ENCODE peak calls at places on chromosomes 1 and 21, in five cellular contexts. Z, F, E, S and D are unnamed samples.

GRCh38 chr1:61334718-61335589 is 252.6 kb downstream of the NFIA start:
- DNase-seq in Z (no peak), F (no peak), E (no peak), S (no peak), D (peak; percentile 19)

GRCh38 chr1:158146739-158147138 is 34.0 kb upstream of the CD1D start:
- DNase-seq in Z (no peak), F (no peak), E (no peak), S (no peak), D (no peak)

GRCh38 chr1:202007703-202008489 is 2.5 kb upstream of the ELF3 start:
- DNase-seq in Z (no peak), F (peak; percentile 94), E (peak; percentile 82), S (no peak), D (peak; percentile 35)

GRCh38 chr1:171204311-171204710 is 19.2 kb downstream of the FMO2 start:
- DNase-seq in Z (no peak), F (no peak), E (no peak), S (no peak), D (no peak)

GRCh38 chr1:212466913-212467650 is 34.4 kb downstream of the NENF start:
- DNase-seq in Z (no peak), F (no peak), E (no peak), S (no peak), D (no peak)

GRCh38 chr1:150546294-150546937 is 2.8 kb upstream of the ADAMTSL4 start:
- DNase-seq in Z (no peak), F (no peak), E (no peak), S (no peak), D (no peak)

GRCh38 chr1:6105763-6106162 is 60.1 kb downstream of the KCNAB2 start:
- DNase-seq in Z (no peak), F (no peak), E (no peak), S (no peak), D (no peak)

GRCh38 chr1:12475947-12476346 is 142.1 kb downstream of the DHRS3 start:
- DNase-seq in Z (peak; percentile 25), F (no peak), E (no peak), S (no peak), D (peak; percentile 58)

GRCh38 chr1:224851210-224851849 is 78.1 kb upstream of the DNAH14 start:
- DNase-seq in Z (peak; percentile 37), F (peak; percentile 80), E (no peak), S (peak; percentile 38), D (peak; percentile 38)

GRCh38 chr21:43829575-43830119 is 35.4 kb upstream of the AGPAT3 start:
- DNase-seq in Z (no peak), F (no peak), E (no peak), S (no peak), D (no peak)

GRCh38 chr1:208216062-208216461 is 28.1 kb downstream of the PLXNA2 start:
- DNase-seq in Z (peak; percentile 75), F (no peak), E (no peak), S (no peak), D (peak; percentile 81)

GRCh38 chr1:226530591-226530990 is 18.0 kb upstream of the STUM start:
- DNase-seq in Z (no peak), F (no peak), E (no peak), S (no peak), D (no peak)

GRCh38 chr1:64754166-64754565 is 9.3 kb downstream of the RAVER2 start:
- DNase-seq in Z (no peak), F (no peak), E (no peak), S (no peak), D (no peak)

GRCh38 chr1:11615109-11615508 is 39.1 kb downstream of the FBXO2 start:
- DNase-seq in Z (no peak), F (no peak), E (no peak), S (no peak), D (no peak)

GRCh38 chr1:237084399-237085077 is 42.6 kb downstream of the RYR2 start:
- DNase-seq in Z (no peak), F (no peak), E (no peak), S (no peak), D (no peak)

GRCh38 chr1:43541721-43542401 is 11.2 kb downstream of the PTPRF start:
- DNase-seq in Z (no peak), F (no peak), E (no peak), S (no peak), D (no peak)

GRCh38 chr21:36246080-36246631 is 73.8 kb upstream of the MORC3 start:
- DNase-seq in Z (no peak), F (peak; percentile 34), E (no peak), S (no peak), D (no peak)

GRCh38 chr1:155794605-155795265 is 62.3 kb downstream of the GON4L start:
- DNase-seq in Z (peak; percentile 76), F (no peak), E (no peak), S (no peak), D (peak; percentile 86)

GRCh38 chr1:28517649-28517999 is 11.8 kb downstream of the RCC1 start:
- DNase-seq in Z (peak; percentile 37), F (peak; percentile 54), E (no peak), S (no peak), D (peak; percentile 82)

GRCh38 chr1:41485605-41486004 is 1.1 kb upstream of the EDN2 start:
- DNase-seq in Z (peak; percentile 79), F (no peak), E (no peak), S (no peak), D (peak; percentile 97)

GRCh38 chr1:109249654-109250401 is 489 bp downstream of the CELSR2 start:
- DNase-seq in Z (no peak), F (no peak), E (no peak), S (no peak), D (no peak)

GRCh38 chr1:3453891-3454810 is at the start of gene ARHGEF16:
- DNase-seq in Z (peak; percentile 15), F (peak; percentile 95), E (peak; percentile 49), S (peak; percentile 65), D (peak; percentile 59)

GRCh38 chr21:14609274-14609673 is 63.2 kb upstream of the SAMSN1 start:
- DNase-seq in Z (no peak), F (no peak), E (no peak), S (no peak), D (no peak)

GRCh38 chr1:6962956-6963915 is 178.0 kb downstream of the CAMTA1 start:
- DNase-seq in Z (no peak), F (peak; percentile 99), E (peak; percentile 99), S (peak; percentile 97), D (peak; percentile 81)

GRCh38 chr1:185798505-185798904 is 64.3 kb downstream of the HMCN1 start:
- DNase-seq in Z (no peak), F (no peak), E (no peak), S (no peak), D (no peak)
- H2AFZ ChIP-seq in Z (no peak overlapping the region), F (no peak overlapping the region), E (no peak overlapping the region), S (no peak overlapping the region), D (no peak overlapping the region)

DNA sequence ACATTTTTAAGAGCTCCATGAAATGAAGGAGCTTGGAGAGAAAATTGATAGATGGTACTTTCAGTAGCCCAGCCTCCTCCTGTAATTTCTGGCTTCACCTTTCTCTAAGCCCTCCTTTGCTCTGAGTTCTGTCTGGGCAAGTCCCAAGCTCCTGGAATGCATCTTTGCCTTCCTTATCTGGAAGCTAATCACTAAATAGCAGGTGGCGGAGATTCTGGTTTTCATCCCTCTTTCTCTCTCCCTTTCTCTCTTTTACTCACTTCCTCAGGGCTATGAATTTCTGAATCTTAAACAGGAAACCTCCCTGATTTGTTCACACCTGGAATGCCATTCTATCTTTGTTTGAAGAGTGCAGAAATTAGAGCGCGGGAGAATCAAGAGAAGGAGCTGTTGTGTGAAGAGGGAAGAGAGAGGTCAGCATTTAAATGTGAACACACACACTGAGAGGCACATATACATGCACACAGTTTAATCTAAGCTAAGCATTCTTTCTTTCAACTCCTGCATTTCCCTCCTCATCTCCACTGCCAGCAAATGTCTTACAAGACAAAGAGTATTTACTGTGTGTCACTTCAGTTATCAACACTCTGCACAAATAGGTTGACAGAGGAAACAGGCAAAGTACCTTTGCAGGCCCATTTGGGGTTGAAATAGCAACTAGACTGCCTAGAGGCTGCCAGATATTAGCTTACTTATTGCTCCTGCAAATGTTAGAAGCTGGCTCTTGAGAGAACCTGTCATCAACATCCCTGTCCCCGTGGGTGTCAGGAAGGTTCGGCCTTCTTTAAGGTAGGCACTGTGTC is 199.4 kb upstream of the CAMK1G start:
- DNase-seq in Z (no peak), F (no peak), E (no peak), S (no peak), D (no peak)
- H2BK15ac ChIP-seq in Z (no peak overlapping the region), F (no peak overlapping the region), E (no peak overlapping the region), S (no peak overlapping the region), D (no peak overlapping the region)

GRCh38 chr1:15683411-15684039 is 595 bp upstream of the PLEKHM2 start:
- DNase-seq in Z (no peak), F (no peak), E (no peak), S (no peak), D (no peak)

GRCh38 chr1:15685820-15686219 is 1.7 kb downstream of the PLEKHM2 start:
- DNase-seq in Z (no peak), F (no peak), E (no peak), S (no peak), D (peak; percentile 23)

GRCh38 chr1:15684042-15684461 is at the start of gene PLEKHM2:
- DNase-seq in Z (peak; percentile 35), F (no peak), E (no peak), S (peak; percentile 32), D (peak; percentile 49)

GRCh38 chr1:15682886-15683410 is 1.2 kb upstream of the PLEKHM2 start:
- DNase-seq in Z (no peak), F (no peak), E (no peak), S (no peak), D (no peak)

DNA sequence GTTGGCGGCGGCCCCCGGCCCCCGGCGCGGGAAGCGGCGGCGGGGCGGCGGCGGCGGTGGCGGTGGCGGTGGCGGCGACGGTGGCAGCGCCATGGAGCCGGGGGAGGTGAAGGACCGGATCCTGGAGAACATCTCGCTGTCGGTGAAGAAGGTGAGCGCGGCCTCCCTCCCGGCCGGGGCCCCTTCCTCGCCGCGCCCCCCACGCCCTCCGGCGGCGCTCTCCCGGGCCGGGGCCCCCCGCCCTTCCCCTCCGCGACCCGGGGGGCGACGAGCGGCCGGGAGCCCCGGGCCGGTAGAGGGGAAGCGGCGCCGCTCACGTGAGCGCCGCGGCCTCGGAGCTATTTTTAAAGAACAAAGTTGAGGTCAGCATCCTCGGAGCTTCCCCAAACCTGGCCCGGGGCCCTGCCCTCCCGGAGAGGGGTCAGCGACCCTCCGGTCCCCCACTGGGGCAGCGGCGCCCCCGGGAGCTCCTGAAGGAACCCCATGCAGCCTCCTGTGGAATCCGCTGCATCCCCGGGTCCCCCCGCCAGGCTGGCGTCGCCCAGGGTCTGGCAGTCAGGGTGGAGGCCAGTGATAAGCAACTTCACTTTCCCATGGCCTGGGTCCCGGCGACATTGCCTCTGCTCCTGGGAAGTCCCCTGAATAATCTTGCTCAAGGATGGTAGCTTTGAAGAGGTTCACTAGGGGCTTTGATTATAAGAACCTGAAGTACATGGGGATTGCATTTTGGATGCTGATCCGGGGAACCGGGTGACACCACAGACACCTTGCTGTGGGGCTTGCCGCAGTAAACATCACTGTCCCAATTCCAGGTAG is 556 bp downstream of the PLEKHM2 start:
- DNase-seq in Z (no peak), F (peak; percentile 38), E (no peak), S (peak; percentile 23), D (peak; percentile 66)
- H2AFZ ChIP-seq in Z (peak overlapping the region; percentile 90), F (no peak overlapping the region), E (no peak overlapping the region), S (peak overlapping the region; percentile 90), D (no peak overlapping the region)

DNA sequence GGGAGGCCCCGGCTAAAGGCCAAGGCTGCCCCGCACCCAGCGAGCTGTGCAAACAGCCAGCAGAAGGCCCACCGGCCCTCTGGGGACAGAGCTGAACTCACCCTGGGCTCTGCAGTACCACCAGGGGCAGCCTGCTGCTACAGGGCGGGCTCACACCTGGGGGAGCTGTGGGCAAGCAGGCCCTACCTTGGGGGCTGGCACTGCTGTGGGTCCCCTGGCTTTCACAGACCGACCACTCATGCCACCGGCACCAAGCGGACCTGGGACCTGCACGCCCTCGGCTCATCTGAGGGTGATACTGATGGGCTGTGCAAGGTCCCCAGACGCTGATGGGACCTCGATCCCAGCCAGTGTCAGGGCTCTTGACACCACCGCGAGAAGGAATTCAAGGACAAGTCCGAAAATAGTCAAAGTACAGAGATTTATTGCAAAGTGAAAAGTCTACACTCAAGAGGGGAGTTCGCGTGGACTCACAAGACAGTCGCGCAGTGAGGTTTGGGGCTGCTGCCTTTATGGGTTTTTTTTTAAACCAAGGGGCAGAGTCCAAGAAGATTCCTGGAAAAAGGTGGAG is 61.0 kb upstream of the ADARB1 start:
- DNase-seq in Z (no peak), F (peak; percentile 73), E (no peak), S (no peak), D (no peak)
- H2BK15ac ChIP-seq in Z (peak overlapping the region; percentile 98), F (no peak overlapping the region), E (peak overlapping the region; percentile 81), S (peak overlapping the region; percentile 98), D (peak overlapping the region; percentile 60)